ENCODE peak calls at places on chromosomes 4 and X, in nine cellular contexts. L is effector CD4-positive, alpha-beta T cell; E is fibroblast of the conjunctiva; K is right atrium auricular region; Z is OCI-M1; N is activated CD8-positive, alpha-beta T cell treated with anti-CD3 and anti-CD28 coated beads, Interleukin-2, amount 10 ng/mL, durations not matched to agents 7 days and 5 days; U is activated CD4-positive, alpha-beta T cell treated with anti-CD3 and anti-CD28 coated beads for 4 hours; D is NAMALWA; P is esophagus squamous epithelium. W is an unnamed sample.

GRCh38 chr4:112003508-112003907 is 141.7 kb upstream of the FAM241A start:
- DNase-seq in L (no peak), E (no peak), K (no peak), Z (no peak), N (no peak), U (no peak), D (no peak), P (no peak), W (no peak)

GRCh38 chr4:142322996-142323395 is 523.1 kb downstream of the INPP4B start:
- DNase-seq in L (no peak), E (no peak), K (no peak), Z (no peak), N (no peak), U (no peak), D (no peak), P (no peak), W (no peak)

GRCh38 chr4:173333658-173334084 is 487 bp downstream of the HMGB2 start:
- DNase-seq in L (peak), E (no peak), K (no peak), Z (peak), N (no peak), U (peak), D (no peak), P (peak), W (peak)

GRCh38 chr4:185793716-185794115 is 18.3 kb downstream of the SORBS2 start:
- DNase-seq in L (no peak), E (no peak), K (no peak), Z (peak), N (no peak), U (no peak), D (no peak), P (no peak), W (no peak)

GRCh38 chrX:64580035-64580434 is 184.8 kb upstream of the MTMR8 start:
- DNase-seq in L (no peak), E (no peak), K (no peak), Z (peak), N (no peak), U (no peak), D (peak), P (no peak), W (no peak)

GRCh38 chr4:52932586-52933482 is 70.7 kb downstream of the RASL11B start:
- DNase-seq in L (no peak), E (peak), K (no peak), Z (no peak), N (no peak), U (no peak), D (no peak), P (no peak), W (no peak)

GRCh38 chr4:140186651-140187315 is 32.8 kb upstream of the MAML3 start:
- DNase-seq in L (no peak), E (no peak), K (no peak), Z (no peak), N (no peak), U (no peak), D (no peak), P (no peak), W (no peak)

GRCh38 chr4:154465085-154465484 is 26.5 kb downstream of the DCHS2 start:
- DNase-seq in L (no peak), E (no peak), K (no peak), Z (no peak), N (no peak), U (no peak), D (no peak), P (no peak), W (no peak)

GRCh38 chr4:84914686-84915395 is 51.6 kb downstream of the WDFY3 start:
- DNase-seq in L (no peak), E (no peak), K (no peak), Z (no peak), N (no peak), U (no peak), D (no peak), P (no peak), W (no peak)

GRCh38 chr4:44210750-44211149 is 237.9 kb downstream of the KCTD8 start:
- DNase-seq in L (no peak), E (no peak), K (no peak), Z (no peak), N (no peak), U (no peak), D (no peak), P (no peak), W (no peak)

GRCh38 chr4:128859887-128860774 is 50.6 kb downstream of the JADE1 start:
- DNase-seq in L (no peak), E (no peak), K (no peak), Z (no peak), N (no peak), U (no peak), D (no peak), P (no peak), W (no peak)

GRCh38 chrX:53320543-53321215 is 39.3 kb upstream of the IQSEC2 start:
- DNase-seq in L (no peak), E (no peak), K (no peak), Z (no peak), N (no peak), U (peak), D (no peak), P (no peak), W (no peak)

GRCh38 chrX:18674788-18675735 is 3.2 kb upstream of the RS1 start:
- DNase-seq in L (peak), E (peak), K (peak), Z (peak), N (peak), U (peak), D (peak), P (peak), W (peak)

GRCh38 chr4:186854256-186854655 is 130.6 kb upstream of the FAT1 start:
- DNase-seq in L (no peak), E (no peak), K (no peak), Z (no peak), N (no peak), U (no peak), D (no peak), P (no peak), W (no peak)

GRCh38 chr4:6902318-6903042 is 7.1 kb upstream of the TBC1D14 start:
- DNase-seq in L (no peak), E (no peak), K (no peak), Z (no peak), N (no peak), U (no peak), D (no peak), P (no peak), W (no peak)

GRCh38 chrX:121103381-121103780 is 56.0 kb downstream of the GLUD2 start:
- DNase-seq in L (no peak), E (no peak), K (no peak), Z (no peak), N (no peak), U (no peak), D (no peak), P (no peak), W (no peak)

GRCh38 chr4:30620711-30621110 is 99.5 kb upstream of the PCDH7 start:
- DNase-seq in L (no peak), E (no peak), K (no peak), Z (no peak), N (no peak), U (no peak), D (no peak), P (no peak), W (no peak)

GRCh38 chrX:147476008-147476407 is 435.7 kb upstream of the FMR1 start:
- DNase-seq in L (no peak), E (no peak), K (no peak), Z (peak), N (peak), U (no peak), D (peak), P (no peak), W (no peak)

GRCh38 chr4:7135389-7135746 is 57.0 kb upstream of the SORCS2 start:
- DNase-seq in L (no peak), E (peak), K (no peak), Z (no peak), N (no peak), U (no peak), D (no peak), P (no peak), W (no peak)

GRCh38 chrX:54695816-54696487 is 102.1 kb downstream of the ITIH6 start:
- DNase-seq in L (no peak), E (no peak), K (no peak), Z (peak), N (no peak), U (no peak), D (peak), P (no peak), W (no peak)

GRCh38 chrX:103628386-103629290 is at the start of gene TCEAL1:
- DNase-seq in L (no peak), E (no peak), K (no peak), Z (peak), N (peak), U (peak), D (peak), P (no peak), W (peak)

GRCh38 chr4:52126946-52127345 is 75.8 kb downstream of the SPATA18 start:
- DNase-seq in L (no peak), E (no peak), K (no peak), Z (no peak), N (no peak), U (no peak), D (no peak), P (no peak), W (no peak)

GRCh38 chrX:22541926-22542325 is 269.2 kb downstream of the CBLL2 start:
- DNase-seq in L (no peak), E (no peak), K (no peak), Z (no peak), N (no peak), U (no peak), D (no peak), P (no peak), W (no peak)

GRCh38 chr4:5539584-5539983 is 168.8 kb downstream of the EVC2 start:
- DNase-seq in L (no peak), E (no peak), K (no peak), Z (no peak), N (no peak), U (no peak), D (no peak), P (no peak), W (no peak)

GRCh38 chr4:139593091-139593564 is 37.1 kb upstream of the SETD7 start:
- DNase-seq in L (no peak), E (no peak), K (peak), Z (peak), N (no peak), U (no peak), D (no peak), P (no peak), W (no peak)

GRCh38 chr4:41921476-41921875 is 13.8 kb upstream of the TMEM33 start:
- DNase-seq in L (no peak), E (no peak), K (no peak), Z (no peak), N (no peak), U (no peak), D (no peak), P (no peak), W (no peak)

GRCh38 chrX:53268173-53268572 is 13.2 kb downstream of the IQSEC2 start:
- DNase-seq in L (no peak), E (no peak), K (no peak), Z (no peak), N (no peak), U (no peak), D (no peak), P (no peak), W (no peak)

GRCh38 chrX:27254663-27255062 is 208.5 kb downstream of the PPP4R3C start:
- DNase-seq in L (no peak), E (no peak), K (no peak), Z (peak), N (no peak), U (no peak), D (no peak), P (no peak), W (no peak)

GRCh38 chr4:5943561-5943960 is 50.7 kb upstream of the CRMP1 start:
- DNase-seq in L (no peak), E (no peak), K (no peak), Z (no peak), N (no peak), U (no peak), D (no peak), P (no peak), W (no peak)

W was measured in effector CD8-positive, alpha-beta T cell.